ENCODE peak calls at places on chromosomes 7 and 10, in eight cellular contexts. K is mucosa of gallbladder; L is G401; F is stimulated activated naive CD8-positive, alpha-beta T cell treated with anti-CD3 and anti-CD28 coated beads, Interleukin-15, amount 100 ng/mL, for 72 hours; H is astrocyte of the spinal cord; S is brain microvascular endothelial cell; O is HEK293T; G is HAP-1. W is an unnamed sample.

GRCh38 chr10:27584302-27584701 is 80.2 kb downstream of the RAB18 start:
- DNase-seq in S (no peak), L (no peak), F (no peak), K (no peak), O (no peak), G (no peak), H (no peak), W (no peak)

GRCh38 chr7:70761711-70762328 is 370.1 kb upstream of the GALNT17 start:
- DNase-seq in G (no peak), S (no peak), K (no peak), O (no peak), L (no peak), F (no peak), H (no peak), W (no peak)

GRCh38 chr10:44395902-44396670 is 11.2 kb upstream of the CXCL12 start:
- DNase-seq in L (peak), O (no peak), K (no peak), S (no peak), G (no peak), H (no peak), F (no peak), W (no peak)

GRCh38 chr7:141076377-141076776 is 2.5 kb downstream of the TMEM178B start:
- DNase-seq in L (peak), G (peak), H (no peak), O (peak), F (no peak), K (no peak), S (no peak), W (no peak)

GRCh38 chr10:124719213-124719851 is 24.8 kb downstream of the FAM53B start:
- DNase-seq in K (peak), H (peak), S (peak), O (no peak), G (no peak), L (peak), F (peak), W (peak)

GRCh38 chr10:43136995-43137700 is 1.1 kb upstream of the CSGALNACT2 start:
- DNase-seq in K (no peak), L (no peak), F (no peak), H (peak), S (no peak), O (no peak), G (no peak), W (no peak)

GRCh38 chr7:38951213-38951612 is 26.5 kb upstream of the POU6F2 start:
- DNase-seq in S (no peak), O (no peak), G (no peak), L (no peak), F (no peak), H (no peak), K (no peak), W (no peak)

GRCh38 chr7:74069790-74070618 is 13.6 kb upstream of the LIMK1 start:
- DNase-seq in H (no peak), S (no peak), F (no peak), K (no peak), O (no peak), G (no peak), L (no peak), W (no peak)

GRCh38 chr7:115183431-115184057 is 261.6 kb downstream of the MDFIC start:
- DNase-seq in G (no peak), F (no peak), L (no peak), K (no peak), H (peak), O (no peak), S (no peak), W (no peak)

GRCh38 chr10:15313844-15314243 is 57.2 kb downstream of the FAM171A1 start:
- DNase-seq in H (no peak), K (peak), L (peak), S (peak), G (no peak), F (no peak), O (no peak), W (no peak)

GRCh38 chr7:100370303-100370702 is 3.0 kb upstream of the PILRA start:
- DNase-seq in S (no peak), G (peak), L (no peak), F (no peak), H (no peak), O (no peak), K (no peak), W (no peak)

GRCh38 chr7:84123903-84124573 is 70.6 kb downstream of the SEMA3A start:
- DNase-seq in K (no peak), G (peak), L (no peak), O (no peak), H (peak), S (peak), F (no peak), W (peak)

W was measured in hepatic stellate cell.